ENCODE peak calls at places on chromosomes 5 and 9, in eight cellular contexts. H is GM12865, G is foreskin fibroblast, L is lower leg skin, T is mesothelial cell of epicardium, U is GM10248, B is Peyer's patch, C is tibial nerve. Q is an unnamed sample.
A peak's percentile ranks its signal among the peaks of the same experiment; 100 is the strongest.

GRCh38 chr5:39891376-39891775 is 466.6 kb upstream of the DAB2 start:
- DNase-seq in L (no peak), U (no peak), C (no peak), T (no peak), G (peak; percentile 36), H (no peak), B (no peak), Q (no peak)

GRCh38 chr9:125878241-125878640 is 131.1 kb downstream of the PBX3 start:
- DNase-seq in H (no peak), B (no peak), U (no peak), T (no peak), G (peak; percentile 62), C (no peak), L (no peak), Q (no peak)

GRCh38 chr5:40569549-40570270 is 110.0 kb upstream of the PTGER4 start:
- DNase-seq in U (no peak), C (no peak), L (no peak), B (no peak), G (peak; percentile 71), T (no peak), H (no peak), Q (no peak)

GRCh38 chr9:105858877-105859276 is 164.5 kb downstream of the TMEM38B start:
- DNase-seq in B (no peak), U (no peak), C (no peak), H (no peak), T (no peak), G (no peak), L (no peak), Q (no peak)

GRCh38 chr5:171714286-171714685 is 71.3 kb upstream of the SMIM23 start:
- DNase-seq in G (no peak), C (no peak), T (no peak), B (no peak), H (no peak), U (no peak), L (peak; percentile 12), Q (no peak)

GRCh38 chr5:72244862-72245371 is 75.1 kb downstream of the MRPS27 start:
- DNase-seq in B (no peak), U (peak; percentile 22), T (no peak), C (no peak), L (no peak), G (peak; percentile 77), H (peak; percentile 61), Q (no peak)

GRCh38 chr5:52863715-52864114 is 76.0 kb downstream of the ITGA1 start:
- DNase-seq in C (no peak), L (no peak), G (no peak), T (no peak), H (no peak), B (no peak), U (no peak), Q (no peak)

GRCh38 chr5:93328833-93329232 is 252.2 kb downstream of the NR2F1-AS1 start:
- DNase-seq in L (no peak), U (no peak), G (no peak), H (no peak), C (no peak), T (no peak), B (no peak), Q (no peak)

GRCh38 chr5:43037929-43038510 is 2.1 kb downstream of the ANXA2R start:
- DNase-seq in U (peak; percentile 62), B (peak; percentile 56), L (no peak), H (peak; percentile 63), T (no peak), G (peak; percentile 66), C (no peak), Q (no peak)

GRCh38 chr5:157162919-157163510 is 3.0 kb downstream of the GARIN3 start:
- DNase-seq in G (no peak), U (no peak), T (no peak), B (no peak), H (no peak), C (no peak), L (no peak), Q (no peak)

GRCh38 chr5:123429993-123430392 is 6.8 kb upstream of the CEP120 start:
- DNase-seq in L (peak; percentile 32), U (no peak), G (peak; percentile 91), C (no peak), T (no peak), B (no peak), H (no peak), Q (no peak)

GRCh38 chr5:73895471-73895870 is 269.5 kb downstream of the ARHGEF28 start:
- DNase-seq in H (peak; percentile 30), U (no peak), C (no peak), G (peak; percentile 15), L (no peak), T (no peak), B (no peak), Q (no peak)

GRCh38 chr5:54251981-54252380 is 58.4 kb downstream of the ARL15 start:
- DNase-seq in U (no peak), B (no peak), G (peak; percentile 40), C (no peak), T (no peak), H (no peak), L (no peak), Q (no peak)

GRCh38 chr5:94021246-94021645 is 279.8 kb upstream of the POU5F2 start:
- DNase-seq in H (no peak), T (no peak), B (no peak), G (peak; percentile 63), C (no peak), U (no peak), L (no peak), Q (no peak)

GRCh38 chr5:171649002-171649401 is 136.6 kb upstream of the SMIM23 start:
- DNase-seq in U (no peak), L (no peak), G (no peak), T (no peak), B (no peak), H (no peak), C (no peak), Q (no peak)

GRCh38 chr5:79963261-79963977 is 27.6 kb downstream of the MTX3 start:
- DNase-seq in U (no peak), G (no peak), L (no peak), B (no peak), C (no peak), H (no peak), T (no peak), Q (no peak)

GRCh38 chr5:149411738-149412519 is 32.8 kb upstream of the IL17B start:
- DNase-seq in B (no peak), T (no peak), C (no peak), L (no peak), H (no peak), U (no peak), G (no peak), Q (no peak)

GRCh38 chr9:78393932-78394331 is 97.0 kb downstream of the PSAT1 start:
- DNase-seq in B (no peak), T (no peak), U (no peak), L (no peak), C (no peak), H (no peak), G (no peak), Q (no peak)

GRCh38 chr9:125594211-125594610 is 112.8 kb downstream of the MAPKAP1 start:
- DNase-seq in T (no peak), U (no peak), C (no peak), G (no peak), H (no peak), L (no peak), B (no peak), Q (no peak)

GRCh38 chr9:90801507-90802289 is at the start of gene SYK:
- DNase-seq in G (no peak), H (peak; percentile 54), C (no peak), B (peak; percentile 88), U (peak; percentile 51), L (no peak), T (no peak), Q (no peak)

GRCh38 chr5:78009937-78010527 is 233.9 kb upstream of the TBCA start:
- DNase-seq in B (no peak), G (peak; percentile 85), T (no peak), C (no peak), L (no peak), U (no peak), H (no peak), Q (no peak)

DNA sequence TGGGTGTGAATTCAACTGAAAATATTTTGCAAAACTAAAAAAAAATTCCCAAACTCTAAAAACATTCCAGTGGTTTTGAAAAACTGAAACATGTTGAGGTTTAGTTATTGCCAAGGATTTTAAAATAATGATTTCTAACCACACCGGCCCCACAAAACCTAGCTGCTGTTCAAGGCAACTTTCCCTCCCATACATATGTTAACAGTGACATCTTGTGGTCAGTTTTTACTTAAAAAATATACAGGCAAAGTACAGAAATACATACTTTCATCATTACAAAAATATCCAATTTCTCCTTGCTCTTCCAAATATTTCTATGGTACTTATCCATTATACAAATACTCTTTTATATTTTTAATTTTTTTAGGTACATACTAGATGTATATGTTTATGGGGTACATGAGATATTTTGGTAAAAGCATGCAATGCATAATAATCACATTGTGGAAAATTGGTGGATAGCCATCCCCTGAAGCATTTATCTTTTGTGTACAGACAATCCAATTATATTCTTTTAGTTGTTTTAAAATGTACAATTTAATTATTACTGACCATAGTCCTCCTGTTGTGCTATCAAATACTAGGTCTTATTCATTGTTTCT is 34.4 kb upstream of the MRPS30 start:
- DNase-seq in H (peak; percentile 26), U (peak; percentile 18), L (no peak), C (no peak), B (no peak), G (peak; percentile 66), T (no peak), Q (peak; percentile 5)
- TF ChIP-seq CTCF in H (peak; percentile 30), U (peak; percentile 48), L (no peak), C (peak; percentile 45), B (peak; percentile 45), G (peak; percentile 26), T (peak; percentile 73), Q (peak; percentile 14)

GRCh38 chr9:82209797-82210470 is 221.4 kb downstream of the SPATA31D1 start:
- DNase-seq in C (no peak), G (peak; percentile 49), L (no peak), H (peak; percentile 9), B (no peak), U (no peak), T (no peak), Q (no peak)
- TF ChIP-seq CTCF in C (no peak), G (no peak), L (no peak), H (no peak), B (no peak), U (no peak), T (no peak), Q (no peak)

GRCh38 chr5:128441923-128442322 is 96.1 kb downstream of the FBN2 start:
- DNase-seq in G (no peak), T (no peak), C (no peak), L (no peak), U (no peak), H (no peak), B (no peak), Q (no peak)
- TF ChIP-seq CTCF in G (no peak), T (no peak), C (no peak), L (no peak), U (no peak), H (no peak), B (no peak), Q (no peak)

GRCh38 chr9:137070906-137071275 is 534 bp upstream of the SAPCD2 start:
- DNase-seq in G (no peak), L (no peak), B (no peak), C (no peak), H (no peak), U (peak; percentile 44), T (no peak), Q (no peak)
- TF ChIP-seq CTCF in G (no peak), L (no peak), B (no peak), C (no peak), H (no peak), U (no peak), T (no peak), Q (no peak)